ENCODE peak calls at places on chromosomes 7 and 10, in seven cellular contexts. U is T-helper 9 cell; L is AG08396; E is HCEC 1CT; J is stimulated activated CD4-positive, alpha-beta T cell treated with anti-CD3 and anti-CD28 coated beads, Interleukin-2, amount 100 ng/mL, for 4 hours; X is Karpas-422; W is activated CD8-positive, alpha-beta T cell treated with anti-CD3 and anti-CD28 coated beads, Interleukin-2, amount 10 ng/mL, durations not matched to agents 7 days and 5 days. B is an unnamed sample.

GRCh38 chr10:110456523-110457091 is 41.1 kb upstream of the DUSP5 start:
- DNase-seq in U (no peak), L (no peak), E (no peak), J (no peak), X (no peak), W (no peak), B (peak; percentile 83)

GRCh38 chr10:63266337-63267327 is 133.5 kb downstream of the NRBF2 start:
- DNase-seq in U (no peak), L (no peak), E (no peak), J (no peak), X (peak; percentile 90), W (no peak), B (no peak)

GRCh38 chr7:193538-194256 is 1.3 kb downstream of the FAM20C start:
- DNase-seq in U (no peak), L (no peak), E (no peak), J (no peak), X (no peak), W (no peak), B (no peak)

GRCh38 chr7:50821457-50821977 is 38.8 kb upstream of the GRB10 start:
- DNase-seq in U (no peak), L (no peak), E (no peak), J (no peak), X (no peak), W (no peak), B (no peak)

GRCh38 chr7:76333388-76334101 is 25.2 kb downstream of the YWHAG start:
- DNase-seq in U (no peak), L (no peak), E (no peak), J (no peak), X (no peak), W (no peak), B (no peak)

GRCh38 chr7:28847681-28848080 is 110.4 kb downstream of the TRIL start:
- DNase-seq in U (no peak), L (no peak), E (no peak), J (no peak), X (no peak), W (no peak), B (no peak)

GRCh38 chr7:21898265-21898930 is 47.3 kb downstream of the CDCA7L start:
- DNase-seq in U (no peak), L (no peak), E (no peak), J (peak; percentile 4), X (peak; percentile 59), W (peak; percentile 53), B (no peak)

GRCh38 chr10:97320480-97321031 is 1.5 kb downstream of the FRAT1 start:
- DNase-seq in U (peak; percentile 16), L (no peak), E (no peak), J (no peak), X (no peak), W (peak; percentile 43), B (no peak)

GRCh38 chr7:34156336-34156735 is 251.0 kb downstream of the BMPER start:
- DNase-seq in U (no peak), L (no peak), E (no peak), J (no peak), X (no peak), W (no peak), B (no peak)

GRCh38 chr7:132656846-132657776 is 80.8 kb upstream of the PLXNA4 start:
- DNase-seq in U (no peak), L (peak; percentile 26), E (peak; percentile 24), J (no peak), X (peak; percentile 71), W (no peak), B (no peak)

GRCh38 chr7:44348300-44348699 is 22.9 kb upstream of the CAMK2B start:
- DNase-seq in U (no peak), L (peak; percentile 66), E (peak; percentile 70), J (no peak), X (peak; percentile 76), W (peak; percentile 32), B (no peak)

GRCh38 chr7:137628211-137628610 is 218.6 kb downstream of the DGKI start:
- DNase-seq in U (no peak), L (no peak), E (no peak), J (no peak), X (no peak), W (no peak), B (no peak)